ENCODE peak calls at places on chromosomes 13 and 19, in ten cellular contexts. T is stimulated activated CD8-positive, alpha-beta memory T cell treated with anti-CD3 and anti-CD28 coated beads, Interleukin-7, amount 100 ng/mL, for 1 hour; Z is stimulated activated CD4-positive, alpha-beta T cell treated with anti-CD3 and anti-CD28 coated beads, Interleukin-1b, Interleukin-23, amount 100 ng/mL, for 24 hours; Q is activated CD4-positive, alpha-beta T cell treated with anti-CD3 and anti-CD28 coated beads, Interleukin-2, amount 50 U/mL, for 1 hour; L is NCI-H1092; F is A172; K is dorsolateral prefrontal cortex; A is kidney; O is PC-3; J is kidney epithelial cell. B is an unnamed sample.

GRCh38 chr19:33627962-33628839 is 6.4 kb downstream of the CHST8 start:
- DNase-seq in T (no peak), Z (no peak), Q (no peak), L (no peak), F (no peak), K (no peak), A (no peak), O (no peak), J (no peak), B (no peak)

GRCh38 chr13:100665403-100665802 is 9.2 kb downstream of the TMTC4 start:
- DNase-seq in T (no peak), Z (no peak), Q (no peak), L (no peak), F (no peak), K (no peak), A (no peak), O (no peak), J (no peak), B (no peak)

GRCh38 chr13:44293908-44294735 is 79.5 kb upstream of the SERP2 start:
- DNase-seq in T (no peak), Z (no peak), Q (no peak), L (no peak), F (no peak), K (no peak), A (no peak), O (no peak), J (no peak), B (no peak)

GRCh38 chr13:93244918-93245280 is 18.3 kb downstream of the GPC6 start:
- DNase-seq in T (no peak), Z (no peak), Q (no peak), L (no peak), F (peak), K (no peak), A (no peak), O (no peak), J (no peak), B (no peak)

GRCh38 chr13:52969373-52969772 is 59.2 kb upstream of the OLFM4 start:
- DNase-seq in T (no peak), Z (no peak), Q (no peak), L (no peak), F (no peak), K (no peak), A (no peak), O (no peak), J (no peak), B (no peak)

GRCh38 chr19:38394488-38394887 is 6.0 kb downstream of the SPRED3 start:
- DNase-seq in T (no peak), Z (peak), Q (peak), L (no peak), F (no peak), K (no peak), A (no peak), O (no peak), J (no peak), B (no peak)

GRCh38 chr13:51629711-51630575 is 45.7 kb downstream of the WDFY2 start:
- DNase-seq in T (no peak), Z (no peak), Q (no peak), L (no peak), F (no peak), K (no peak), A (no peak), O (no peak), J (no peak), B (no peak)

GRCh38 chr13:50457430-50458393 is 385.8 kb downstream of the DLEU7 start:
- DNase-seq in T (no peak), Z (no peak), Q (no peak), L (no peak), F (no peak), K (no peak), A (no peak), O (no peak), J (no peak), B (no peak)

GRCh38 chr13:25682221-25682620 is 310.4 kb downstream of the ATP8A2 start:
- DNase-seq in T (no peak), Z (no peak), Q (no peak), L (no peak), F (no peak), K (no peak), A (no peak), O (no peak), J (no peak), B (no peak)

GRCh38 chr13:102141625-102142472 is 260.0 kb downstream of the FGF14 start:
- DNase-seq in T (no peak), Z (no peak), Q (no peak), L (no peak), F (peak), K (no peak), A (no peak), O (peak), J (no peak), B (no peak)

GRCh38 chr13:62933809-62934208 is 1518.2 kb upstream of the PCDH20 start:
- DNase-seq in T (no peak), Z (no peak), Q (no peak), L (no peak), F (no peak), K (no peak), A (peak), O (no peak), J (no peak), B (no peak)

GRCh38 chr13:92414851-92415250 is 811.8 kb upstream of the GPC6 start:
- DNase-seq in T (no peak), Z (no peak), Q (no peak), L (no peak), F (no peak), K (no peak), A (no peak), O (no peak), J (no peak), B (no peak)

GRCh38 chr13:99736541-99736940 is 235.0 kb downstream of the ZIC5 start:
- DNase-seq in T (no peak), Z (no peak), Q (no peak), L (no peak), F (no peak), K (no peak), A (no peak), O (no peak), J (no peak), B (no peak)

GRCh38 chr19:58300620-58301019 is 4.6 kb upstream of the ERVK3-1 start:
- DNase-seq in T (no peak), Z (no peak), Q (no peak), L (no peak), F (no peak), K (no peak), A (no peak), O (no peak), J (no peak), B (no peak)

GRCh38 chr13:103948477-103948876 is 882.3 kb upstream of the SLC10A2 start:
- DNase-seq in T (no peak), Z (no peak), Q (no peak), L (no peak), F (peak), K (no peak), A (no peak), O (no peak), J (no peak), B (no peak)

GRCh38 chr13:43085545-43085944 is 62.2 kb downstream of the DNAJC15 start:
- DNase-seq in T (no peak), Z (no peak), Q (no peak), L (no peak), F (peak), K (no peak), A (no peak), O (peak), J (no peak), B (no peak)

GRCh38 chr19:43636121-43636683 is 3.4 kb downstream of the CADM4 start:
- DNase-seq in T (no peak), Z (no peak), Q (no peak), L (no peak), F (peak), K (peak), A (peak), O (no peak), J (no peak), B (no peak)

GRCh38 chr13:42990147-42990990 is 1.7 kb downstream of the EPSTI1 start:
- DNase-seq in T (no peak), Z (no peak), Q (no peak), L (no peak), F (no peak), K (no peak), A (no peak), O (no peak), J (no peak), B (no peak)

GRCh38 chr13:112446347-112446861 is 70.2 kb downstream of the SPACA7 start:
- DNase-seq in T (no peak), Z (no peak), Q (no peak), L (no peak), F (no peak), K (no peak), A (peak), O (no peak), J (no peak), B (no peak)

GRCh38 chr13:29991343-29991742 is 140.9 kb upstream of the UBL3 start:
- DNase-seq in T (no peak), Z (no peak), Q (no peak), L (no peak), F (peak), K (no peak), A (no peak), O (peak), J (peak), B (no peak)

GRCh38 chr13:51942189-51942588 is 69.1 kb downstream of the ATP7B start:
- DNase-seq in T (no peak), Z (no peak), Q (peak), L (no peak), F (peak), K (no peak), A (peak), O (peak), J (no peak), B (no peak)

GRCh38 chr19:3099347-3100145 is 5.4 kb downstream of the GNA11 start:
- DNase-seq in T (no peak), Z (no peak), Q (no peak), L (no peak), F (no peak), K (no peak), A (peak), O (no peak), J (no peak), B (no peak)

GRCh38 chr13:37769078-37769477 is 100.5 kb downstream of the TRPC4 start:
- DNase-seq in T (no peak), Z (no peak), Q (no peak), L (peak), F (no peak), K (no peak), A (no peak), O (peak), J (no peak), B (no peak)

GRCh38 chr19:13629687-13630357 is 123.5 kb upstream of the CACNA1A start:
- DNase-seq in T (no peak), Z (no peak), Q (no peak), L (no peak), F (peak), K (no peak), A (no peak), O (peak), J (no peak), B (no peak)

GRCh38 chr19:38229585-38230073 is 5.6 kb upstream of the DPF1 start:
- DNase-seq in T (peak), Z (peak), Q (peak), L (peak), F (peak), K (peak), A (no peak), O (peak), J (no peak), B (peak)

GRCh38 chr13:113449693-113450347 is 3.5 kb downstream of the ADPRHL1 start:
- DNase-seq in T (no peak), Z (no peak), Q (no peak), L (no peak), F (no peak), K (no peak), A (peak), O (no peak), J (no peak), B (no peak)

GRCh38 chr13:24220086-24220703 is 59.7 kb downstream of the SPATA13 start:
- DNase-seq in T (no peak), Z (peak), Q (peak), L (peak), F (peak), K (peak), A (no peak), O (peak), J (peak), B (no peak)

GRCh38 chr13:26480246-26480855 is 77.1 kb upstream of the WASF3 start:
- DNase-seq in T (no peak), Z (no peak), Q (no peak), L (no peak), F (no peak), K (no peak), A (no peak), O (peak), J (no peak), B (no peak)

GRCh38 chr13:44876782-44877324 is 112.4 kb downstream of the NUFIP1 start:
- DNase-seq in T (no peak), Z (no peak), Q (no peak), L (no peak), F (no peak), K (no peak), A (no peak), O (no peak), J (no peak), B (no peak)

GRCh38 chr19:33396701-33397535 is 23.4 kb downstream of the CEBPG start:
- DNase-seq in T (no peak), Z (no peak), Q (no peak), L (no peak), F (no peak), K (no peak), A (peak), O (no peak), J (no peak), B (no peak)

GRCh38 chr13:37427843-37428494 is 170.6 kb downstream of the POSTN start:
- DNase-seq in T (no peak), Z (no peak), Q (no peak), L (no peak), F (no peak), K (no peak), A (no peak), O (no peak), J (no peak), B (no peak)

GRCh38 chr19:28652790-28653189 is 560.2 kb downstream of the UQCRFS1 start:
- DNase-seq in T (no peak), Z (no peak), Q (no peak), L (no peak), F (no peak), K (no peak), A (no peak), O (no peak), J (no peak), B (no peak)

GRCh38 chr19:16615788-16616187 is 12.2 kb downstream of the MED26 start:
- DNase-seq in T (no peak), Z (no peak), Q (no peak), L (no peak), F (no peak), K (no peak), A (no peak), O (no peak), J (no peak), B (no peak)